ENCODE peak calls at places on chromosomes 2 and 18, in six cellular contexts. One of them, this sample, is unnamed.

GRCh38 chr2:160205511-160205910 is 5.4 kb upstream of the ITGB6 start:
- DNase-seq in H1: no peak
- DNase-seq in SK-N-SH: no peak
- DNase-seq in K562: no peak
- DNase-seq in GM12878: no peak
- DNase-seq in HCT116: peak
- DNase-seq in this sample: peak

GRCh38 chr18:23135679-23136325 is 517 bp downstream of the CABLES1 start:
- DNase-seq in H1: no peak
- DNase-seq in SK-N-SH: peak
- DNase-seq in K562: no peak
- DNase-seq in GM12878: no peak
- DNase-seq in HCT116: no peak
- DNase-seq in this sample: no peak

GRCh38 chr2:40192864-40193669 is 258.8 kb downstream of the SLC8A1 start:
- DNase-seq in H1: no peak
- DNase-seq in SK-N-SH: no peak
- DNase-seq in K562: no peak
- DNase-seq in GM12878: no peak
- DNase-seq in HCT116: no peak
- DNase-seq in this sample: no peak

GRCh38 chr2:233217892-233218377 is 33.5 kb upstream of the ATG16L1 start:
- DNase-seq in H1: no peak
- DNase-seq in SK-N-SH: no peak
- DNase-seq in K562: peak
- DNase-seq in GM12878: no peak
- DNase-seq in HCT116: no peak
- DNase-seq in this sample: no peak

GRCh38 chr2:237774811-237775553 is 23.6 kb upstream of the RBM44 start:
- DNase-seq in H1: peak
- DNase-seq in SK-N-SH: peak
- DNase-seq in K562: peak
- DNase-seq in GM12878: peak
- DNase-seq in HCT116: peak
- DNase-seq in this sample: peak

GRCh38 chr18:49815927-49816326 is 2.6 kb upstream of the ACAA2 start:
- DNase-seq in H1: no peak
- DNase-seq in SK-N-SH: no peak
- DNase-seq in K562: no peak
- DNase-seq in GM12878: no peak
- DNase-seq in HCT116: no peak
- DNase-seq in this sample: no peak

GRCh38 chr2:58137221-58137620 is 90.6 kb downstream of the VRK2 start:
- DNase-seq in H1: no peak
- DNase-seq in SK-N-SH: no peak
- DNase-seq in K562: no peak
- DNase-seq in GM12878: no peak
- DNase-seq in HCT116: no peak
- DNase-seq in this sample: no peak

GRCh38 chr2:9753276-9753600 is 90.0 kb upstream of the TAF1B start:
- DNase-seq in H1: no peak
- DNase-seq in SK-N-SH: no peak
- DNase-seq in K562: peak
- DNase-seq in GM12878: peak
- DNase-seq in HCT116: peak
- DNase-seq in this sample: no peak

GRCh38 chr2:28810384-28811285 is at the start of gene SPDYA:
- DNase-seq in H1: peak
- DNase-seq in SK-N-SH: peak
- DNase-seq in K562: no peak
- DNase-seq in GM12878: no peak
- DNase-seq in HCT116: no peak
- DNase-seq in this sample: peak

GRCh38 chr2:168517801-168518200 is 61.7 kb downstream of the CERS6 start:
- DNase-seq in H1: no peak
- DNase-seq in SK-N-SH: no peak
- DNase-seq in K562: no peak
- DNase-seq in GM12878: no peak
- DNase-seq in HCT116: no peak
- DNase-seq in this sample: no peak

GRCh38 chr2:73979021-73979420 is 5.7 kb upstream of the TET3 start:
- DNase-seq in H1: no peak
- DNase-seq in SK-N-SH: no peak
- DNase-seq in K562: no peak
- DNase-seq in GM12878: no peak
- DNase-seq in HCT116: no peak
- DNase-seq in this sample: no peak

GRCh38 chr18:67597759-67598158 is 81.2 kb upstream of the DSEL start:
- DNase-seq in H1: no peak
- DNase-seq in SK-N-SH: no peak
- DNase-seq in K562: no peak
- DNase-seq in GM12878: no peak
- DNase-seq in HCT116: no peak
- DNase-seq in this sample: no peak

GRCh38 chr2:102206666-102207341 is 20.0 kb downstream of the IL1RL2 start:
- DNase-seq in H1: no peak
- DNase-seq in SK-N-SH: no peak
- DNase-seq in K562: no peak
- DNase-seq in GM12878: no peak
- DNase-seq in HCT116: no peak
- DNase-seq in this sample: no peak

GRCh38 chr2:61456070-61456745 is 14.7 kb downstream of the USP34 start:
- DNase-seq in H1: no peak
- DNase-seq in SK-N-SH: no peak
- DNase-seq in K562: no peak
- DNase-seq in GM12878: no peak
- DNase-seq in HCT116: no peak
- DNase-seq in this sample: no peak

DNA sequence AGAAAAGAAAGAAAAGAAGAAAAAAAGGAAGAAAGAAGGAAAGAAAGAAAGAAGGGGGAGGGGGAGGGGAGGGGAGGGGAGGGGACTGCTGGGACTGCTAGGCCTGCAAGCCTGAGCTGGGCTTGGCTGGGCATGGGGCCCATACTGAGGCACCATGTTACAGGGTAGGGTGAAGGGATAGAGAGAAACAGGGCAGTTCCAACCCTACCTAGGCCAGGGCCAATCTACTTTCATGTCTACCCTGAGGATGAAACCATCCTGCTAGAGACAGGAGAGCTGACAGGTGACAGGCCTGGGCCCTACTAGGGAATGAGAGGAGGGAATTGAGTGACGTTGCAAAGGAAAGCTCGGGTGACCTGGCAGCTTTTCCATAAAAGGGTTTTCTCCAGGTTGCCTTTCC is 41.7 kb downstream of the TEX44 start:
- DNase-seq in H1: no peak
- DNase-seq in SK-N-SH: no peak
- DNase-seq in K562: no peak
- DNase-seq in GM12878: no peak
- DNase-seq in HCT116: no peak
- DNase-seq in this sample: no peak
- TF ChIP-seq JUND in H1: no peak
- TF ChIP-seq JUND in SK-N-SH: no peak
- TF ChIP-seq JUND in K562: no peak
- TF ChIP-seq JUND in GM12878: no peak
- TF ChIP-seq JUND in HCT116: no peak
- TF ChIP-seq JUND in this sample: no peak

GRCh38 chr2:197322729-197323720 is 12.4 kb upstream of the ANKRD44 start:
- DNase-seq in H1: no peak
- DNase-seq in SK-N-SH: no peak
- DNase-seq in K562: no peak
- DNase-seq in GM12878: no peak
- DNase-seq in HCT116: no peak
- DNase-seq in this sample: no peak

GRCh38 chr2:197327776-197328169 is 17.2 kb upstream of the ANKRD44 start:
- DNase-seq in H1: no peak
- DNase-seq in SK-N-SH: no peak
- DNase-seq in K562: no peak
- DNase-seq in GM12878: no peak
- DNase-seq in HCT116: no peak
- DNase-seq in this sample: no peak

GRCh38 chr2:197324801-197325200 is 14.2 kb upstream of the ANKRD44 start:
- DNase-seq in H1: no peak
- DNase-seq in SK-N-SH: no peak
- DNase-seq in K562: no peak
- DNase-seq in GM12878: no peak
- DNase-seq in HCT116: no peak
- DNase-seq in this sample: no peak

GRCh38 chr2:197327073-197327775 is 16.6 kb upstream of the ANKRD44 start:
- DNase-seq in H1: no peak
- DNase-seq in SK-N-SH: no peak
- DNase-seq in K562: no peak
- DNase-seq in GM12878: no peak
- DNase-seq in HCT116: no peak
- DNase-seq in this sample: no peak

GRCh38 chr2:197328461-197328860 is 17.9 kb upstream of the ANKRD44 start:
- DNase-seq in H1: no peak
- DNase-seq in SK-N-SH: no peak
- DNase-seq in K562: no peak
- DNase-seq in GM12878: no peak
- DNase-seq in HCT116: no peak
- DNase-seq in this sample: no peak
- TF ChIP-seq JUND in H1: no peak
- TF ChIP-seq JUND in SK-N-SH: no peak
- TF ChIP-seq JUND in K562: no peak
- TF ChIP-seq JUND in GM12878: no peak
- TF ChIP-seq JUND in HCT116: no peak
- TF ChIP-seq JUND in this sample: no peak

GRCh38 chr2:129801575-129801974 is 177.9 kb upstream of the RAB6C start:
- DNase-seq in H1: no peak
- DNase-seq in SK-N-SH: peak
- DNase-seq in K562: no peak
- DNase-seq in GM12878: no peak
- DNase-seq in HCT116: no peak
- DNase-seq in this sample: no peak
- TF ChIP-seq JUND in H1: no peak
- TF ChIP-seq JUND in SK-N-SH: no peak
- TF ChIP-seq JUND in K562: no peak
- TF ChIP-seq JUND in GM12878: no peak
- TF ChIP-seq JUND in HCT116: no peak
- TF ChIP-seq JUND in this sample: no peak

GRCh38 chr2:54083440-54083839 is 32.0 kb upstream of the ACYP2 start:
- DNase-seq in H1: no peak
- DNase-seq in SK-N-SH: no peak
- DNase-seq in K562: no peak
- DNase-seq in GM12878: no peak
- DNase-seq in HCT116: no peak
- DNase-seq in this sample: no peak
- TF ChIP-seq JUND in H1: no peak
- TF ChIP-seq JUND in SK-N-SH: no peak
- TF ChIP-seq JUND in K562: no peak
- TF ChIP-seq JUND in GM12878: no peak
- TF ChIP-seq JUND in HCT116: no peak
- TF ChIP-seq JUND in this sample: no peak

GRCh38 chr2:113822087-113822805 is 65.8 kb upstream of the SLC35F5 start:
- DNase-seq in H1: no peak
- DNase-seq in SK-N-SH: no peak
- DNase-seq in K562: no peak
- DNase-seq in GM12878: no peak
- DNase-seq in HCT116: no peak
- DNase-seq in this sample: no peak

GRCh38 chr2:113823729-113824595 is 65.9 kb upstream of the ACTR3 start:
- DNase-seq in H1: no peak
- DNase-seq in SK-N-SH: no peak
- DNase-seq in K562: no peak
- DNase-seq in GM12878: no peak
- DNase-seq in HCT116: no peak
- DNase-seq in this sample: no peak

DNA sequence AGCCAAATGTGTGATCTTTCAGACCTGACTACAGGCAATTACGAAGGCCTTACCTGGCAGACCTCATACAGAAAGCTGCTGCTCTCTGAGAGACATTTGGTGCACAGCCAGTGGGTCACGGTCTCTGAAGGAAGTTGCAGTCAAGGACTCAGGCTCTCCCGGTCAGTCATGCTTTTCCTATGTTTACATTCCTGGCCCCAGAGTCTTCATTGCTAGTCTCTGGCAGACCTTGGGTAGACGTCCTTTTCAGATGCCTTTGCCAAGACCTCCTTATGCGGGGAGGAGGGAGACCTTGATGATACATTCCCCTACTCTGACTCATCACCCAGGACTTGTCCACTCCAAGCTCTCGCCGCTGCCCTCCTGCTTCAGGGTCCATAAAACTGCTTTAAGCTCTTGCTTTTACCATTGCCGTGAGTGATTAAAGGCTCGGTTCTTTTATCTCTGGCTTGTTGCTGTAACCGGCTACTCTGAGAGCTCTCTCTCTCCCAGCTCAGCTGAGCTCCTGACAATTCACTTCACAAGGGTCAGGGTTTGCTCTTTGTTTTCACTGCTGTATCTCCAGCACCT is 62.0 kb upstream of the SLC35F5 start:
- DNase-seq in H1: peak
- DNase-seq in SK-N-SH: peak
- DNase-seq in K562: peak
- DNase-seq in GM12878: no peak
- DNase-seq in HCT116: peak
- DNase-seq in this sample: no peak
- TF ChIP-seq JUND in H1: peak
- TF ChIP-seq JUND in SK-N-SH: peak
- TF ChIP-seq JUND in K562: peak
- TF ChIP-seq JUND in GM12878: no peak
- TF ChIP-seq JUND in HCT116: peak
- TF ChIP-seq JUND in this sample: no peak

This sample was measured in T47D.